ENCODE peak calls at places on chromosomes 13 and 19, in five cellular contexts. Y is colonic mucosa, I is endodermal cell, M is heart left ventricle, X is OCI-LY7. K is an unnamed sample.

GRCh38 chr19:38444026-38444425 is 10.5 kb downstream of the RYR1 start:
- DNase-seq in M (no peak), X (no peak), I (no peak), Y (no peak), K (no peak)

GRCh38 chr13:95813139-95813538 is 136.2 kb downstream of the DNAJC3 start:
- DNase-seq in M (no peak), Y (no peak), X (no peak), I (no peak), K (no peak)

GRCh38 chr19:32345261-32346207 is at the start of gene ZNF507:
- DNase-seq in I (peak; percentile 95), X (peak; percentile 88), Y (peak; percentile 84), M (peak; percentile 89), K (peak; percentile 65)

GRCh38 chr13:31670831-31671617 is 68.3 kb upstream of the RXFP2 start:
- DNase-seq in X (no peak), M (no peak), I (no peak), Y (no peak), K (no peak)

GRCh38 chr19:35792312-35792711 is 16.9 kb downstream of the ARHGAP33 start:
- DNase-seq in I (peak; percentile 40), M (no peak), X (no peak), Y (no peak), K (no peak)

GRCh38 chr13:57948884-57949283 is 317.3 kb downstream of the PCDH17 start:
- DNase-seq in I (no peak), Y (no peak), X (no peak), M (no peak), K (no peak)

GRCh38 chr19:31300406-31300805 is 48.8 kb downstream of the TSHZ3 start:
- DNase-seq in X (no peak), M (no peak), I (no peak), Y (no peak), K (no peak)

GRCh38 chr19:23554548-23554947 is 132.5 kb downstream of the ZNF675 start:
- DNase-seq in I (no peak), Y (no peak), X (no peak), M (no peak), K (no peak)

GRCh38 chr13:90968510-90968909 is 379.0 kb upstream of the MIR17HG start:
- DNase-seq in X (peak; percentile 70), I (peak; percentile 81), M (no peak), Y (no peak), K (no peak)

GRCh38 chr19:36032251-36033104 is at the start of gene CLIP3:
- DNase-seq in I (peak; percentile 88), M (peak; percentile 87), Y (peak; percentile 32), X (no peak), K (peak; percentile 44)

GRCh38 chr19:11848200-11848593 is 329 bp upstream of the ZNF439 start:
- DNase-seq in M (no peak), I (no peak), X (no peak), Y (no peak), K (no peak)

GRCh38 chr19:46081928-46082727 is 41.3 kb upstream of the IGFL4 start:
- DNase-seq in I (peak; percentile 58), Y (peak; percentile 35), M (no peak), X (peak; percentile 48), K (peak; percentile 46)

GRCh38 chr19:8307965-8308866 is at the start of gene CD320:
- DNase-seq in Y (peak; percentile 93), X (peak; percentile 90), I (peak; percentile 94), M (peak; percentile 94), K (peak; percentile 83)

GRCh38 chr19:46992699-46993535 is 26.7 kb upstream of the NPAS1 start:
- DNase-seq in M (peak; percentile 78), Y (no peak), I (peak; percentile 37), X (no peak), K (no peak)

GRCh38 chr13:28357247-28357825 is 137.6 kb downstream of the FLT1 start:
- DNase-seq in Y (no peak), M (no peak), I (peak; percentile 53), X (no peak), K (no peak)

GRCh38 chr13:100751826-100752225 is 77.2 kb upstream of the TMTC4 start:
- DNase-seq in X (no peak), M (no peak), Y (no peak), I (no peak), K (no peak)

GRCh38 chr13:46778095-46778494 is 18.9 kb downstream of the ESD start:
- DNase-seq in I (no peak), M (no peak), Y (no peak), X (no peak), K (no peak)
- H3K36me3 ChIP-seq in I (peaks cover 73% of the 10 kb centered on the region), M (peaks cover 100% of the 10 kb centered on the region), Y (peaks cover 15% of the 10 kb centered on the region), X (peaks cover 60% of the 10 kb centered on the region), K (peaks cover 33% of the 10 kb centered on the region)

GRCh38 chr19:18396471-18397241 is 766 bp downstream of the LRRC25 start:
- DNase-seq in I (no peak), X (no peak), M (no peak), Y (no peak), K (no peak)

GRCh38 chr19:18399008-18399407 is 1.6 kb upstream of the LRRC25 start:
- DNase-seq in X (no peak), Y (peak; percentile 62), M (no peak), I (no peak), K (no peak)

GRCh38 chr19:18401580-18402112 is 4.2 kb upstream of the LRRC25 start:
- DNase-seq in I (peak; percentile 83), Y (peak; percentile 89), X (peak; percentile 96), M (no peak), K (peak; percentile 62)

GRCh38 chr19:18393836-18394235 is 3.6 kb downstream of the LRRC25 start:
- DNase-seq in X (peak; percentile 38), M (peak; percentile 83), I (no peak), Y (no peak), K (no peak)

DNA sequence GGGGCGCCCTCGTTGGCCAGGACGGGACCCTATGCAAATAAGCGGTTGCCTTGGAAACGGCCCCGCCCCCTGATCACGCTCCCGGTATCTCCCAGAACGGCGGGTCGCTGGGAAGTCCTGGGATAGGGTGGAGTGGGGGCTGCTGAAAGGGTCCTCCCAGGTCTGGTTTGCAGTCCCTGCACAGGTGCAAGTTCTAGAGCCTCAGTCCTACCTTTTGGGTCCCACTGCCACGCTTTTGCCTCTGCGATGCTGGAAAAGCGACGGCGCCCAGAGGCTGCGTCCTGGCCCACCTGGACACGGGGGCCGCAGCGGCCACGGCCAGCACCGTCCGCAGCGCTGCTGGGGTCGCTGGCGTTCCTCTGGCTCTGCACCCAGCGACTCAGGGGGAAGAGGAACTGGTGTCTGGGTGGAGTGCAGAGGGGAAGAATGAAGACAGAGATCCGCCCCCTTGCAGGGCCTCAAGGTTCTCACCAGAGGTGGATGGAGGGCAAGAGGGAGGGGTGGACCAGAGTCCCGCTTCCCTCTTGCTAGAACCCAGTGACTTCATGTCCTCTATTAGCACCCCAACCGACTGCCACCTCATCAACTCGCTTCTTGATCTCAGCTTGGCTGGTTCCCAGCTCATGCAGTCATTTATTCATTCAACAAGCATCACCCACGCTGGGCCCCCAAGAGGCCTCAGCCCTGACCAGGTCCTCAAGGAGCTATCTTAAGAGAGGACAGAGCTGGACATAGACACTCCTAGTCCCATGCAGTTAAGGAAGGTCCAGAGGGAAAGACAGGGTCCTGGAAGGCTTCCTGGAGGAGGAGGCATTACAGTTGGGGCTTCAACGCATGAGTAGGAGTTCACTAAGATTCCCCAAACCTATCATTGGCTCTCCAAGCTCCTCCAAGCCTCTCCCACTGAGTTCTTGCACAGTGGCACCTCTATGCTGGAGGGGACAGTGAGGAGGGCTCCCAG is at the start of gene LRRC25:
- DNase-seq in M (no peak), I (peak; percentile 83), X (peak; percentile 77), Y (no peak), K (no peak)
- H3K27ac ChIP-seq in M (no peak within 1 kb of the TSS), I (no peak within 1 kb of the TSS), X (no peak within 1 kb of the TSS), Y (no peak within 1 kb of the TSS), K (no peak within 1 kb of the TSS)

GRCh38 chr19:48614436-48615144 is at the start of gene FAM83E:
- DNase-seq in I (peak; percentile 91), X (no peak), Y (peak; percentile 98), M (no peak), K (no peak)
- H3K4me3 ChIP-seq in I (no peak within 1 kb of the TSS), X (peak within 1 kb of the TSS; percentile 88), Y (peak within 1 kb of the TSS; percentile 51), M (no peak within 1 kb of the TSS), K (no peak within 1 kb of the TSS)

GRCh38 chr13:109028626-109029025 is 399.2 kb downstream of the MYO16 start:
- DNase-seq in Y (no peak), X (no peak), I (no peak), M (no peak), K (peak; percentile 6)

GRCh38 chr13:109026266-109026665 is 396.9 kb downstream of the MYO16 start:
- DNase-seq in I (peak; percentile 75), Y (no peak), M (no peak), X (no peak), K (no peak)
- H3K36me3 ChIP-seq in I (no peaks in the 10 kb centered on the region), Y (no peaks in the 10 kb centered on the region), M (no peaks in the 10 kb centered on the region), X (no peaks in the 10 kb centered on the region), K (no peaks in the 10 kb centered on the region)

DNA sequence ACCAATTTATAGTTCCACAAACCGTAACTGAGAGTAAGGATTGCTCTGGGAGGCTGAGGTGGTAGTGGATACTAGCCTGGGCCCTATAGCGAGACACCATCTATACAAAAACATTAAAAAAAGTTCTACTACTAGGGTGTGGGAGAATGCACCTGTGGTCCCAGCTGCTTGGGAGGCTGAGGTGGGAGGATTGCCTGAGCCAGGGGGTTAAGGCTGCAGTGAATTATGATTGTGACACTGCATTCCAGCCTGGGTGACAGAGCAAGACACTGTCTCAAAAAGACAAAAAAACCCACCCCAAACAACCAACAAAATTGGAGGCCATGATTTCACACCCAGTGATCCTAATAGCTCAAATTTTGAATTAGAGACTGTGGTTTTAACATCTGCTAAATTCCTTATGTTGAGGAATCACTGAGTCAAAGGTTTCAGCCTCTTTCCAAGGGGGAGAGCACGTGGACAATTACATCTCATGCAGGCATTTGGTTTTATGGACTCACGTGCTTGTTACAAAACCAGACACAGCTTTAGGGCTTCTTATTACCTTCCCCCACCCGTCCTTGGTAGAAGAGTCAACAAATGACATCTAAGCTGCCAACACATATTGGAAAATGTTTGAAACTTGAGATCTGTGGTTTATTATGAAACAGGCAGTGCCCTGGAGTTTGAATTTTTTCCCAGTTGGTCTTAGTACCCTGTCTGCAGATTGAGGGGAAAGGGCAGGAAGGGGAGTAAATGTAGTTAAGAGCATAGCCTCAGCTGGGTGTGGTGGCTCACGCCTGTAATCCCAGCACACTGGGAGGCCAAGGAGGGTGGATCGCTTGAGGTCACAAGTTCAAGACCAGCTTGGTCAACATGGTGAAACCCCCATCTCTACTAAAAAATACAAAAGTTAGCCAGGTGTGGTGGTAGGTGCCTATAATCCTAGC is 18.5 kb downstream of the CYP2A6 start:
- DNase-seq in Y (peak; percentile 67), X (no peak), I (peak; percentile 13), M (no peak), K (peak; percentile 22)
- H3K27ac ChIP-seq in Y (no peak overlapping the region), X (no peak overlapping the region), I (no peak overlapping the region), M (no peak overlapping the region), K (no peak overlapping the region)

GRCh38 chr19:20279516-20279915 is 112.5 kb downstream of the ZNF486 start:
- DNase-seq in M (no peak), I (no peak), Y (no peak), X (no peak), K (no peak)
- H3K4me3 ChIP-seq in M (no peak overlapping the region), I (no peak overlapping the region), Y (no peak overlapping the region), X (no peak overlapping the region), K (no peak overlapping the region)

DNA sequence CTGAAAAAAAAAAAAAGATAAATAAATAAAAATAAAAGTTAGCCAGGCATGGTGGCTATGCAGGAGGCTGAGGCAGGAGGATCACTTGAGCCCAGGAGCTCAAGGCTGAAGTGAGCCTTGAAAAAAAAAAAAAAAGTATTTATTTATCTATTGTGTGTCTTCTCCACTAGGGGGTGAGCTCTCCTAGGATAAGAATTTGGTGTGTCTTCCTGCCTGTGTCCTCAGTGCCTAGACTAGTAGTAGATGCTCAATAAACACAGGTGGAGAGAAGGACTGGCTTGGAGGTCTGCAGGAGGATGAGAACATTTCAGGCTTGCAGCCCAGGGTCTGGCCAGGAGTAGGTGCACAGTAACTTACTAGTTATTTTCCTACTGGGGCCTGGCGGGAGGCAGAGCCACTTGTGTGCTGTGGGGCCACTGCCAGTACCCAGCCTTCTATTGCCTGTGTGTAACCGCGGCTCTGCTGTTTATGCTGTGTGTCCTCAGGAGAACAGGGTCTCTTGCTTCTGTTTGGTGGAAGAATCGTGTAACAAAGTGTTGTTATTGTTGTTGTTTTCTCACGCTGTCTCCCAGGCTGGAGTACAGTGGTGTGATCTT is 5.4 kb downstream of the LMTK3 start:
- DNase-seq in I (peak; percentile 57), M (no peak), Y (no peak), X (peak; percentile 81), K (no peak)
- H3K36me3 ChIP-seq in I (no peaks in the 10 kb centered on the region), M (no peaks in the 10 kb centered on the region), Y (no peaks in the 10 kb centered on the region), X (no peaks in the 10 kb centered on the region), K (no peaks in the 10 kb centered on the region)